ENCODE peak calls at places on chromosomes 3 and 15, in nine cellular contexts. Z is tibial artery, R is GM23338, F is fibroblast of lung, L is breast epithelium, X is HepG2, G is AG04450, O is tibial nerve, B is neural progenitor cell. W is an unnamed sample.
A peak's percentile ranks its signal among the peaks of the same experiment; 100 is the strongest.

GRCh38 chr15:70127288-70127746 is 29.6 kb upstream of the TLE3 start:
- DNase-seq in Z (no peak), R (no peak), F (peak; percentile 25), L (peak; percentile 59), X (peak; percentile 87), G (no peak), O (peak; percentile 65), B (no peak), W (no peak)

GRCh38 chr3:97719156-97719821 is 45.3 kb upstream of the ARL6 start:
- DNase-seq in Z (peak; percentile 34), R (peak; percentile 85), F (peak; percentile 55), L (peak; percentile 23), X (peak; percentile 50), G (peak; percentile 34), O (peak; percentile 66), B (peak; percentile 79), W (peak; percentile 26)

GRCh38 chr15:98802187-98802586 is 153.8 kb downstream of the IGF1R start:
- DNase-seq in Z (no peak), R (no peak), F (no peak), L (no peak), X (no peak), G (no peak), O (no peak), B (no peak), W (no peak)

GRCh38 chr3:157081681-157082210 is 78.2 kb downstream of the CCNL1 start:
- DNase-seq in Z (peak; percentile 92), R (peak; percentile 98), F (peak; percentile 94), L (peak; percentile 84), X (peak; percentile 68), G (peak; percentile 73), O (peak; percentile 98), B (peak; percentile 96), W (peak; percentile 94)

GRCh38 chr3:86282106-86282787 is 708.7 kb downstream of the VGLL3 start:
- DNase-seq in Z (no peak), R (no peak), F (no peak), L (no peak), X (no peak), G (no peak), O (no peak), B (no peak), W (no peak)

GRCh38 chr3:39268554-39268910 is 11.3 kb downstream of the CX3CR1 start:
- DNase-seq in Z (no peak), R (no peak), F (no peak), L (no peak), X (no peak), G (no peak), O (no peak), B (no peak), W (no peak)

GRCh38 chr15:72724028-72724427 is 38.0 kb downstream of the BBS4 start:
- DNase-seq in Z (no peak), R (no peak), F (peak; percentile 32), L (no peak), X (no peak), G (no peak), O (no peak), B (no peak), W (peak; percentile 5)

GRCh38 chr3:59759298-59760169 is 709.7 kb upstream of the CFAP20DC start:
- DNase-seq in Z (peak; percentile 24), R (no peak), F (peak; percentile 67), L (peak; percentile 41), X (peak; percentile 9), G (no peak), O (no peak), B (no peak), W (no peak)

GRCh38 chr3:67875338-67875737 is 220.9 kb upstream of the SUCLG2 start:
- DNase-seq in Z (no peak), R (no peak), F (no peak), L (no peak), X (peak; percentile 50), G (no peak), O (no peak), B (no peak), W (no peak)

GRCh38 chr15:31222769-31223345 is 103.8 kb upstream of the KLF13 start:
- DNase-seq in Z (no peak), R (no peak), F (no peak), L (no peak), X (no peak), G (no peak), O (no peak), B (no peak), W (no peak)

GRCh38 chr3:185784317-185784716 is 40.5 kb downstream of the IGF2BP2 start:
- DNase-seq in Z (no peak), R (no peak), F (no peak), L (no peak), X (no peak), G (no peak), O (no peak), B (no peak), W (no peak)

GRCh38 chr3:79167651-79168416 is 600.0 kb downstream of the ROBO1 start:
- DNase-seq in Z (no peak), R (no peak), F (peak; percentile 97), L (no peak), X (no peak), G (peak; percentile 86), O (no peak), B (no peak), W (peak; percentile 68)

GRCh38 chr3:194661946-194662345 is 10.0 kb downstream of the LSG1 start:
- DNase-seq in Z (no peak), R (no peak), F (no peak), L (no peak), X (no peak), G (no peak), O (no peak), B (no peak), W (no peak)

GRCh38 chr15:61130945-61131597 is 98.0 kb downstream of the RORA start:
- DNase-seq in Z (no peak), R (no peak), F (no peak), L (no peak), X (no peak), G (no peak), O (no peak), B (no peak), W (no peak)

GRCh38 chr3:196489747-196490146 is 13.8 kb downstream of the RNF168 start:
- DNase-seq in Z (no peak), R (no peak), F (no peak), L (no peak), X (no peak), G (no peak), O (no peak), B (no peak), W (no peak)

GRCh38 chr15:42104095-42104891 is 9.9 kb upstream of the PLA2G4D start:
- DNase-seq in Z (no peak), R (no peak), F (no peak), L (no peak), X (no peak), G (no peak), O (no peak), B (no peak), W (no peak)

DNA sequence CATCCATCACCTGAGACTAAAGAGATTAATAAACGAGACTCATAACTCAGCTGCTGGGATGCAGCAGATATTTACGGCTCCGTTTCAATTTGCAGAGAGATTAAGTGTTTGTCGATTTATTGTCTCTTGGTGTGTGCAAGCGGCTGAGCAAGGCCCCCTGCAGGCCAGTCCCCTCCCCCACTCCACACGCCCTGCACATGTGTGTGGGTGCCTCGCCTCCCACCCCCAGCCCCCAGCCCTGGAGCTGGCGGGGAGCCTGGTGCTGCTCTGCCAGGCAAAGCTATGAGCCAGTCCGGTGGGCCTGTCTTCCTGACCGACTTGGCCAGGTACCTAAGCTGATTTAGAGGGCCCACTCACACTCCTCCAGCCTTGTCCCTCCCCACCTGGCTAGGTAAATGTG is 63.0 kb downstream of the CYP11A1 start:
- DNase-seq in Z (no peak), R (no peak), F (no peak), L (no peak), X (no peak), G (no peak), O (no peak), B (no peak), W (no peak)
- H3K27me3 ChIP-seq in Z (no peaks in the 10 kb centered on the region), R (peaks cover 64% of the 10 kb centered on the region), F (peaks cover 52% of the 10 kb centered on the region), L (peaks cover 3% of the 10 kb centered on the region), X (peaks cover 43% of the 10 kb centered on the region), G (peaks cover 82% of the 10 kb centered on the region), O (peaks cover 62% of the 10 kb centered on the region), B (peaks cover 19% of the 10 kb centered on the region), W (peaks cover 94% of the 10 kb centered on the region)

DNA sequence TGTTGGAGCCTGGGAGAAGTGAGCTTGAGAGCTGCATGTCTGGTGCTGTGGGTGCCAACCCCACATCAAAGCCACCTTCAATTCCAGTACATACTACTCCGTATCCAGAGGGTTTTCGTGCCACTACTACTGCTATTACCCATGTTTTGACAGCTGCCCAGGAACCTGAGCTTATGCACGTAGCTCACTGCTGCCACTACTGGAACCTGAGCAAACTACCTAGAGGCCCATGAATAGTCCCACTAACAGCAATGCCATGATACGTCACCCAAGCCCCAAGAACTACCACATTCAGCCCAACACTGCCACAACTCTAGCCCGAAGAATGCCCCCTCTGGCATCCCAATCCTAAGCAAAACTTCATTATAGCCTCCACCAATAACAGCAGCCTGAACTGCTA is 215.2 kb upstream of the BCHE start:
- DNase-seq in Z (no peak), R (peak; percentile 45), F (no peak), L (no peak), X (peak; percentile 1), G (no peak), O (no peak), B (peak; percentile 27), W (no peak)
- TF ChIP-seq CTCF in Z (no peak), R (peak; percentile 33), F (no peak), L (no peak), X (peak; percentile 23), G (no peak), O (no peak), B (peak; percentile 37), W (peak; percentile 10)

GRCh38 chr3:49602049-49602554 is 47.8 kb downstream of the BSN start:
- DNase-seq in Z (no peak), R (no peak), F (no peak), L (no peak), X (no peak), G (no peak), O (no peak), B (no peak), W (no peak)

GRCh38 chr3:49606427-49606826 is 52.1 kb downstream of the BSN start:
- DNase-seq in Z (no peak), R (no peak), F (no peak), L (no peak), X (no peak), G (no peak), O (no peak), B (no peak), W (no peak)

GRCh38 chr3:49601358-49602048 is 47.2 kb downstream of the BSN start:
- DNase-seq in Z (no peak), R (no peak), F (no peak), L (no peak), X (no peak), G (no peak), O (no peak), B (no peak), W (no peak)

GRCh38 chr3:49600781-49601180 is 46.5 kb downstream of the BSN start:
- DNase-seq in Z (no peak), R (no peak), F (no peak), L (no peak), X (no peak), G (no peak), O (no peak), B (no peak), W (no peak)

GRCh38 chr3:49602877-49603411 is 48.7 kb downstream of the BSN start:
- DNase-seq in Z (no peak), R (no peak), F (no peak), L (no peak), X (no peak), G (no peak), O (no peak), B (no peak), W (peak; percentile 73)
- H3K27ac ChIP-seq in Z (no peak overlapping the region), R (no peak overlapping the region), F (no peak overlapping the region), L (no peak overlapping the region), X (no peak overlapping the region), G (no peak overlapping the region), O (no peak overlapping the region), B (no peak overlapping the region), W (no peak overlapping the region)

GRCh38 chr15:74222705-74223104 is 13.4 kb upstream of the CCDC33 start:
- DNase-seq in Z (no peak), R (peak; percentile 51), F (no peak), L (no peak), X (no peak), G (no peak), O (no peak), B (peak; percentile 55), W (no peak)
- H3K27me3 ChIP-seq in Z (no peaks in the 10 kb centered on the region), R (peaks cover 100% of the 10 kb centered on the region), F (peaks cover 26% of the 10 kb centered on the region), L (no peaks in the 10 kb centered on the region), X (peaks cover 9% of the 10 kb centered on the region), G (peaks cover 66% of the 10 kb centered on the region), O (peaks cover 24% of the 10 kb centered on the region), B (peaks cover 47% of the 10 kb centered on the region), W (peaks cover 83% of the 10 kb centered on the region)

W was measured in foreskin keratinocyte.